ENCODE peak calls at places on chromosomes 4 and X, in ten cellular contexts. One of them, this sample, is unnamed.

GRCh38 chr4:16418814-16419213 is 192.5 kb upstream of the TAPT1 start:
- DNase-seq in cardiac muscle cell: no peak
- DNase-seq in BE2C: no peak
- DNase-seq in endodermal cell: no peak
- DNase-seq in AG09319: no peak
- DNase-seq in endothelial cell: no peak
- DNase-seq in body of pancreas: peak; percentile 69
- DNase-seq in BJ: no peak
- DNase-seq in pancreas: no peak
- DNase-seq in LNCaP clone FGC: peak; percentile 35
- DNase-seq in this sample: no peak

GRCh38 chr4:114694770-114695169 is 96.2 kb downstream of the UGT8 start:
- DNase-seq in cardiac muscle cell: peak; percentile 52
- DNase-seq in BE2C: no peak
- DNase-seq in endodermal cell: no peak
- DNase-seq in AG09319: no peak
- DNase-seq in endothelial cell: no peak
- DNase-seq in body of pancreas: no peak
- DNase-seq in BJ: peak; percentile 2
- DNase-seq in pancreas: no peak
- DNase-seq in LNCaP clone FGC: peak; percentile 31
- DNase-seq in this sample: no peak

GRCh38 chr4:2939383-2940243 is 23.6 kb downstream of the NOP14 start:
- DNase-seq in cardiac muscle cell: no peak
- DNase-seq in BE2C: no peak
- DNase-seq in endodermal cell: peak; percentile 35
- DNase-seq in AG09319: no peak
- DNase-seq in endothelial cell: no peak
- DNase-seq in body of pancreas: peak; percentile 10
- DNase-seq in BJ: no peak
- DNase-seq in pancreas: peak; percentile 50
- DNase-seq in LNCaP clone FGC: no peak
- DNase-seq in this sample: no peak

GRCh38 chr4:110190249-110190648 is 8.2 kb downstream of the ELOVL6 start:
- DNase-seq in cardiac muscle cell: no peak
- DNase-seq in BE2C: no peak
- DNase-seq in endodermal cell: no peak
- DNase-seq in AG09319: no peak
- DNase-seq in endothelial cell: no peak
- DNase-seq in body of pancreas: no peak
- DNase-seq in BJ: no peak
- DNase-seq in pancreas: no peak
- DNase-seq in LNCaP clone FGC: no peak
- DNase-seq in this sample: no peak

GRCh38 chr4:109395694-109396093 is 37.9 kb upstream of the SEC24B start:
- DNase-seq in cardiac muscle cell: no peak
- DNase-seq in BE2C: no peak
- DNase-seq in endodermal cell: peak; percentile 76
- DNase-seq in AG09319: no peak
- DNase-seq in endothelial cell: no peak
- DNase-seq in body of pancreas: no peak
- DNase-seq in BJ: no peak
- DNase-seq in pancreas: no peak
- DNase-seq in LNCaP clone FGC: no peak
- DNase-seq in this sample: no peak

GRCh38 chr4:47525154-47525819 is 40.2 kb downstream of the ATP10D start:
- DNase-seq in cardiac muscle cell: no peak
- DNase-seq in BE2C: no peak
- DNase-seq in endodermal cell: no peak
- DNase-seq in AG09319: peak; percentile 61
- DNase-seq in endothelial cell: no peak
- DNase-seq in body of pancreas: no peak
- DNase-seq in BJ: peak; percentile 88
- DNase-seq in pancreas: no peak
- DNase-seq in LNCaP clone FGC: no peak
- DNase-seq in this sample: no peak

GRCh38 chrX:114985967-114986592 is 31.3 kb downstream of the IL13RA2 start:
- DNase-seq in cardiac muscle cell: no peak
- DNase-seq in BE2C: no peak
- DNase-seq in endodermal cell: no peak
- DNase-seq in AG09319: no peak
- DNase-seq in endothelial cell: no peak
- DNase-seq in body of pancreas: no peak
- DNase-seq in BJ: no peak
- DNase-seq in pancreas: no peak
- DNase-seq in LNCaP clone FGC: no peak
- DNase-seq in this sample: no peak

GRCh38 chrX:53294024-53294648 is 12.8 kb upstream of the IQSEC2 start:
- DNase-seq in cardiac muscle cell: no peak
- DNase-seq in BE2C: no peak
- DNase-seq in endodermal cell: no peak
- DNase-seq in AG09319: no peak
- DNase-seq in endothelial cell: no peak
- DNase-seq in body of pancreas: no peak
- DNase-seq in BJ: no peak
- DNase-seq in pancreas: no peak
- DNase-seq in LNCaP clone FGC: no peak
- DNase-seq in this sample: no peak

GRCh38 chrX:119655125-119655524 is 37.8 kb downstream of the SEPTIN6 start:
- DNase-seq in cardiac muscle cell: no peak
- DNase-seq in BE2C: peak; percentile 67
- DNase-seq in endodermal cell: no peak
- DNase-seq in AG09319: no peak
- DNase-seq in endothelial cell: no peak
- DNase-seq in body of pancreas: no peak
- DNase-seq in BJ: peak; percentile 44
- DNase-seq in pancreas: no peak
- DNase-seq in LNCaP clone FGC: no peak
- DNase-seq in this sample: no peak

GRCh38 chr4:48173055-48173991 is 39.3 kb upstream of the TXK start:
- DNase-seq in cardiac muscle cell: no peak
- DNase-seq in BE2C: no peak
- DNase-seq in endodermal cell: peak; percentile 68
- DNase-seq in AG09319: peak; percentile 24
- DNase-seq in endothelial cell: no peak
- DNase-seq in body of pancreas: no peak
- DNase-seq in BJ: peak; percentile 39
- DNase-seq in pancreas: no peak
- DNase-seq in LNCaP clone FGC: no peak
- DNase-seq in this sample: no peak

GRCh38 chr4:82983450-82983849 is 27.2 kb downstream of the LIN54 start:
- DNase-seq in cardiac muscle cell: no peak
- DNase-seq in BE2C: no peak
- DNase-seq in endodermal cell: no peak
- DNase-seq in AG09319: no peak
- DNase-seq in endothelial cell: no peak
- DNase-seq in body of pancreas: no peak
- DNase-seq in BJ: no peak
- DNase-seq in pancreas: no peak
- DNase-seq in LNCaP clone FGC: no peak
- DNase-seq in this sample: no peak

GRCh38 chr4:154277164-154277563 is 214.4 kb downstream of the DCHS2 start:
- DNase-seq in cardiac muscle cell: no peak
- DNase-seq in BE2C: no peak
- DNase-seq in endodermal cell: peak; percentile 84
- DNase-seq in AG09319: no peak
- DNase-seq in endothelial cell: no peak
- DNase-seq in body of pancreas: no peak
- DNase-seq in BJ: no peak
- DNase-seq in pancreas: no peak
- DNase-seq in LNCaP clone FGC: no peak
- DNase-seq in this sample: peak; percentile 2

GRCh38 chr4:143202824-143203223 is 18.1 kb downstream of the USP38 start:
- DNase-seq in cardiac muscle cell: no peak
- DNase-seq in BE2C: no peak
- DNase-seq in endodermal cell: no peak
- DNase-seq in AG09319: no peak
- DNase-seq in endothelial cell: no peak
- DNase-seq in body of pancreas: no peak
- DNase-seq in BJ: no peak
- DNase-seq in pancreas: no peak
- DNase-seq in LNCaP clone FGC: no peak
- DNase-seq in this sample: no peak

GRCh38 chr4:143203577-143203976 is 18.9 kb downstream of the USP38 start:
- DNase-seq in cardiac muscle cell: no peak
- DNase-seq in BE2C: no peak
- DNase-seq in endodermal cell: no peak
- DNase-seq in AG09319: no peak
- DNase-seq in endothelial cell: no peak
- DNase-seq in body of pancreas: no peak
- DNase-seq in BJ: no peak
- DNase-seq in pancreas: no peak
- DNase-seq in LNCaP clone FGC: no peak
- DNase-seq in this sample: no peak

GRCh38 chr4:143207555-143207954 is 22.8 kb downstream of the USP38 start:
- DNase-seq in cardiac muscle cell: no peak
- DNase-seq in BE2C: no peak
- DNase-seq in endodermal cell: no peak
- DNase-seq in AG09319: no peak
- DNase-seq in endothelial cell: no peak
- DNase-seq in body of pancreas: no peak
- DNase-seq in BJ: no peak
- DNase-seq in pancreas: no peak
- DNase-seq in LNCaP clone FGC: peak; percentile 39
- DNase-seq in this sample: no peak
- TF ChIP-seq CTCF in cardiac muscle cell: peak; percentile 39
- TF ChIP-seq CTCF in BE2C: peak; percentile 33
- TF ChIP-seq CTCF in endodermal cell: peak; percentile 71
- TF ChIP-seq CTCF in AG09319: peak; percentile 36
- TF ChIP-seq CTCF in endothelial cell: no peak
- TF ChIP-seq CTCF in body of pancreas: no peak
- TF ChIP-seq CTCF in BJ: peak; percentile 53
- TF ChIP-seq CTCF in pancreas: no peak
- TF ChIP-seq CTCF in LNCaP clone FGC: peak; percentile 48
- TF ChIP-seq CTCF in this sample: peak; percentile 58

DNA sequence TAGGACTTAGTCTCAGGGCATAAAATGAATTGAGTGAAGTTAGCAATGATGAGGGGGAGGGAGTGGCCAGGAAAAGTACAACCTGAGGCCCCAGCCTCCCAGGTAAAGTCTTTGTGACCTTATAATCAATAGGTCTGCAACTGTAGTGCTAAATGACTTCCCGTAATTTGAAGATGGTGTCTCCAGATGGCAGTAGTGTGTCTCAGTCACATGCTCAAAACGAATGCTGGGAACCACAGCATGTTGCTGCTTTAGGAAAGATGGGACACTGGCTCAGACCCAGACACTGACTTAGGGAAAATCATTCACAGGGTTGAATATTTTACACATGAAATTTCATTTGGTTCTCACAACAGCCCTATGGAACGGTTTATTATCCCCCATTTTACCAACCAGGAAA is 10.3 kb downstream of the SRPX2 start:
- DNase-seq in cardiac muscle cell: peak; percentile 39
- DNase-seq in BE2C: no peak
- DNase-seq in endodermal cell: peak; percentile 63
- DNase-seq in AG09319: no peak
- DNase-seq in endothelial cell: no peak
- DNase-seq in body of pancreas: no peak
- DNase-seq in BJ: no peak
- DNase-seq in pancreas: no peak
- DNase-seq in LNCaP clone FGC: no peak
- DNase-seq in this sample: no peak
- TF ChIP-seq CTCF in cardiac muscle cell: peak; percentile 28
- TF ChIP-seq CTCF in BE2C: peak; percentile 21
- TF ChIP-seq CTCF in endodermal cell: peak; percentile 63
- TF ChIP-seq CTCF in AG09319: peak; percentile 14
- TF ChIP-seq CTCF in endothelial cell: no peak
- TF ChIP-seq CTCF in body of pancreas: no peak
- TF ChIP-seq CTCF in BJ: peak; percentile 24
- TF ChIP-seq CTCF in pancreas: no peak
- TF ChIP-seq CTCF in LNCaP clone FGC: peak; percentile 23
- TF ChIP-seq CTCF in this sample: no peak

DNA sequence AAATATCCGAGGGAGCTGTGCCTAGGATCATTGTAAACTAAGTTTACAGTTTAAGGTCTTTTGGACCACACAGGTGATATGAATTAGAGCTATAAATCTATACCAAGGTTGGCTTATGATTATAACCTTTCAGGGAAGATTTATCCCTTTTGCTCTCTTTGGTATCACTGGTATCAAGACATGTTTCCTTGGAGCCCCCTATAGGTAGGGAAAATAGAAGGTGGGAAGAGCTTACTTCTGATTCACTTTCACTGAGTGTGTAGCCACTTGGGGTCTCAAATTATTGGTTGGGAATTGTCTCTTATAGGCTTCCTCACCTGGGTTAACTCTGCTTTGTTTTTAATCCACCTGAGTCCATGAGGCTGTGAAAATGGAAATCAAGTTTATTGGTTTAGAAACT is 262.1 kb upstream of the NR3C2 start:
- DNase-seq in cardiac muscle cell: no peak
- DNase-seq in BE2C: no peak
- DNase-seq in endodermal cell: no peak
- DNase-seq in AG09319: no peak
- DNase-seq in endothelial cell: no peak
- DNase-seq in body of pancreas: no peak
- DNase-seq in BJ: no peak
- DNase-seq in pancreas: no peak
- DNase-seq in LNCaP clone FGC: no peak
- DNase-seq in this sample: no peak
- TF ChIP-seq CTCF in cardiac muscle cell: no peak
- TF ChIP-seq CTCF in BE2C: peak; percentile 38
- TF ChIP-seq CTCF in endodermal cell: peak; percentile 67
- TF ChIP-seq CTCF in AG09319: no peak
- TF ChIP-seq CTCF in endothelial cell: no peak
- TF ChIP-seq CTCF in body of pancreas: no peak
- TF ChIP-seq CTCF in BJ: no peak
- TF ChIP-seq CTCF in pancreas: no peak
- TF ChIP-seq CTCF in LNCaP clone FGC: no peak
- TF ChIP-seq CTCF in this sample: no peak

GRCh38 chr4:185429660-185430059 is 3.9 kb upstream of the UFSP2 start:
- DNase-seq in cardiac muscle cell: no peak
- DNase-seq in BE2C: no peak
- DNase-seq in endodermal cell: no peak
- DNase-seq in AG09319: no peak
- DNase-seq in endothelial cell: no peak
- DNase-seq in body of pancreas: no peak
- DNase-seq in BJ: no peak
- DNase-seq in pancreas: no peak
- DNase-seq in LNCaP clone FGC: no peak
- DNase-seq in this sample: no peak
- TF ChIP-seq CTCF in cardiac muscle cell: no peak
- TF ChIP-seq CTCF in BE2C: no peak
- TF ChIP-seq CTCF in endodermal cell: no peak
- TF ChIP-seq CTCF in AG09319: no peak
- TF ChIP-seq CTCF in endothelial cell: no peak
- TF ChIP-seq CTCF in body of pancreas: no peak
- TF ChIP-seq CTCF in BJ: no peak
- TF ChIP-seq CTCF in pancreas: no peak
- TF ChIP-seq CTCF in LNCaP clone FGC: no peak
- TF ChIP-seq CTCF in this sample: no peak

This sample was measured in neural crest cell.